ENCODE peak calls at places on chromosome 22, in five cellular contexts. V, T, M, J and A are unnamed samples.

GRCh38 chr22:45922661-45923060 is 54.3 kb downstream of the WNT7B start:
- DNase-seq in T (no peak), M (no peak), V (no peak), J (no peak), A (no peak)

GRCh38 chr22:22752199-22752555 is 107.8 kb downstream of the GGTLC2 start:
- DNase-seq in T (no peak), M (no peak), J (no peak), V (no peak), A (no peak)

GRCh38 chr22:36079041-36079440 is 50.4 kb upstream of the RBFOX2 start:
- DNase-seq in T (no peak), V (no peak), M (no peak), J (no peak), A (no peak)

GRCh38 chr22:11627798-11628650 is 3900.0 kb upstream of the OR11H1 start:
- DNase-seq in T (no peak), J (no peak), M (no peak), V (no peak), A (no peak)

GRCh38 chr22:45831394-45831793 is 145.6 kb downstream of the WNT7B start:
- DNase-seq in J (no peak), V (no peak), T (peak), M (no peak), A (no peak)

GRCh38 chr22:41401781-41402648 is 20.3 kb downstream of the TEF start:
- DNase-seq in J (no peak), T (peak), V (peak), M (no peak), A (no peak)

GRCh38 chr22:27378994-27379393 is 422.6 kb downstream of the MN1 start:
- DNase-seq in T (no peak), M (no peak), V (no peak), J (no peak), A (no peak)

GRCh38 chr22:28008649-28009048 is 89.6 kb upstream of the PITPNB start:
- DNase-seq in M (no peak), V (no peak), T (no peak), J (no peak), A (no peak)

GRCh38 chr22:35705141-35705540 is 12.5 kb upstream of the APOL5 start:
- DNase-seq in T (peak), J (no peak), M (no peak), V (no peak), A (no peak)

GRCh38 chr22:49852898-49853894 is at the start of gene ZBED4:
- DNase-seq in V (peak), J (peak), T (peak), M (no peak), A (no peak)

GRCh38 chr22:35524966-35525686 is 15.5 kb upstream of the RASD2 start:
- DNase-seq in V (no peak), T (no peak), M (no peak), J (no peak), A (no peak)

GRCh38 chr22:45330548-45330947 is 20.8 kb downstream of the FAM118A start:
- DNase-seq in T (no peak), J (no peak), V (no peak), M (no peak), A (no peak)

GRCh38 chr22:39917776-39918493 is 17.1 kb downstream of the GRAP2 start:
- DNase-seq in T (peak), J (no peak), V (no peak), M (no peak), A (no peak)

GRCh38 chr22:27462190-27462589 is 339.4 kb downstream of the MN1 start:
- DNase-seq in M (no peak), T (no peak), V (peak), J (no peak), A (no peak)

GRCh38 chr22:45240137-45240809 is 421 bp downstream of the KIAA0930 start:
- DNase-seq in T (no peak), M (no peak), J (peak), V (no peak), A (no peak)

GRCh38 chr22:46625843-46626349 is 5.7 kb downstream of the GRAMD4 start:
- DNase-seq in V (no peak), T (no peak), J (no peak), M (no peak), A (no peak)

GRCh38 chr22:50192056-50192824 is 6.5 kb downstream of the TRABD start:
- DNase-seq in T (peak), J (no peak), V (no peak), M (no peak), A (no peak)

GRCh38 chr22:50546326-50547230 is 879 bp downstream of the KLHDC7B start:
- DNase-seq in J (no peak), M (peak), V (no peak), T (no peak), A (no peak)

GRCh38 chr22:17920145-17920605 is 104.2 kb downstream of the MICAL3 start:
- DNase-seq in V (peak), T (peak), M (no peak), J (peak), A (no peak)

GRCh38 chr22:27397948-27398330 is 403.6 kb downstream of the MN1 start:
- DNase-seq in V (no peak), J (no peak), T (peak), M (no peak), A (no peak)

GRCh38 chr22:46090051-46090591 is 60.2 kb upstream of the PPARA start:
- DNase-seq in J (no peak), M (peak), T (peak), V (no peak), A (no peak)

GRCh38 chr22:22776121-22776520 is 111.5 kb upstream of the IGLL5 start:
- DNase-seq in T (no peak), J (no peak), M (no peak), V (no peak), A (no peak)

GRCh38 chr22:20777420-20778177 is 3.7 kb downstream of the SERPIND1 start:
- DNase-seq in M (no peak), V (peak), J (no peak), T (peak), A (peak)

GRCh38 chr22:50247748-50248147 is 2.9 kb upstream of the TUBGCP6 start:
- DNase-seq in M (no peak), V (no peak), J (peak), T (peak), A (no peak)

GRCh38 chr22:16586170-16586569 is 6.4 kb downstream of the CCT8L2 start:
- DNase-seq in M (no peak), T (no peak), V (no peak), J (no peak), A (no peak)

GRCh38 chr22:47055921-47056320 is 293.5 kb downstream of the TBC1D22A start:
- DNase-seq in V (no peak), T (no peak), J (no peak), M (peak), A (no peak)

GRCh38 chr22:27273386-27273785 is 528.2 kb downstream of the MN1 start:
- DNase-seq in V (no peak), J (no peak), T (no peak), M (no peak), A (no peak)

GRCh38 chr22:33579448-33580093 is 340.7 kb downstream of the LARGE1 start:
- DNase-seq in T (peak), J (peak), V (peak), M (no peak), A (no peak)

GRCh38 chr22:27489265-27489675 is 312.3 kb downstream of the MN1 start:
- DNase-seq in V (peak), T (peak), M (no peak), J (no peak), A (no peak)

GRCh38 chr22:19175602-19176174 is 2.8 kb downstream of the SLC25A1 start:
- DNase-seq in M (peak), T (no peak), J (no peak), V (no peak), A (no peak)
- TF ChIP-seq CTCF in M (no peak), T (no peak), J (no peak), V (no peak), A (no peak)

DNA sequence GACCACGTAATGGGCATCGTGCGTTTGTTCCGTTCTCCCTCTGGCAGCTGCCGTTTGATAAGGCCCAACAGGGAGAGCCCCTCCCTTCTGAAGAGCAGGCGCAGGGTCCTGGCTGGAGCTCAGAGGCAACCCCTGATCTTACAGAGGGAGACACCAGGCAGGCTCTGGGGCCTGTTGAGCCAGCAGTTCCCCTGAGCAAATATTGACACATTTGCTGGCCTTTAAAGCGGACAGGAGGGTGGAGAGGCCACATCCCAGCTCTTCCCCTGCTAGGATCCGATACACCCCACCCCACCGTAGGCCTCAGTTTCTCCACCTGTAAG is 11.8 kb upstream of the C1QTNF6 start:
- DNase-seq in V (peak), J (no peak), T (no peak), M (no peak), A (no peak)
- TF ChIP-seq CTCF in V (peak), J (peak), T (no peak), M (peak), A (no peak)

GRCh38 chr22:29359469-29359868 is 28.9 kb downstream of the AP1B1 start:
- DNase-seq in M (no peak), T (peak), V (peak), J (peak), A (no peak)
- TF ChIP-seq CTCF in M (peak), T (peak), V (peak), J (no peak), A (peak)

DNA sequence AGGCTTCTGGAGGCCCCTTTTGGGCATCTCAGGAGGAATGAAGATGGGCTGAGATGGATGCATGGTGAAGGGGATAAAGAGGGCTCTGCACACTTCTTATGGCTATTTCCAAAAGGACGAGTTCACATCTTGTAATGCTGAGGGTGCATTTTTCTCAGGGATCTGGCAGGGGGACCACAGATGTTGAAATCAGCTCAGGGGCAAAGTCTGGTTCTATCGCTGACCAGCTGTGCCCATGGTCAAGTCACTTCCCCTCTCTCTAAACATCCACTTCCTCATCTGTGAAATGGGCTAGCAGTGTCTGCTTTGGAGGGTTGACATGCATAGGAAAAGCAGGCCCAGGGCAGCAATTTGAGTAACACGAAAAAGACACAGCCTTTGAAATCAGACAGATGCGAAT is 26.5 kb downstream of the LHFPL7 start:
- DNase-seq in V (no peak), T (no peak), J (no peak), M (no peak), A (no peak)
- TF ChIP-seq CTCF in V (no peak), T (no peak), J (no peak), M (no peak), A (no peak)

GRCh38 chr22:38775656-38776055 is 18.3 kb downstream of the DNAL4 start:
- DNase-seq in M (no peak), V (no peak), T (no peak), J (no peak), A (no peak)
- TF ChIP-seq CTCF in M (no peak), V (no peak), T (no peak), J (no peak), A (no peak)

DNA sequence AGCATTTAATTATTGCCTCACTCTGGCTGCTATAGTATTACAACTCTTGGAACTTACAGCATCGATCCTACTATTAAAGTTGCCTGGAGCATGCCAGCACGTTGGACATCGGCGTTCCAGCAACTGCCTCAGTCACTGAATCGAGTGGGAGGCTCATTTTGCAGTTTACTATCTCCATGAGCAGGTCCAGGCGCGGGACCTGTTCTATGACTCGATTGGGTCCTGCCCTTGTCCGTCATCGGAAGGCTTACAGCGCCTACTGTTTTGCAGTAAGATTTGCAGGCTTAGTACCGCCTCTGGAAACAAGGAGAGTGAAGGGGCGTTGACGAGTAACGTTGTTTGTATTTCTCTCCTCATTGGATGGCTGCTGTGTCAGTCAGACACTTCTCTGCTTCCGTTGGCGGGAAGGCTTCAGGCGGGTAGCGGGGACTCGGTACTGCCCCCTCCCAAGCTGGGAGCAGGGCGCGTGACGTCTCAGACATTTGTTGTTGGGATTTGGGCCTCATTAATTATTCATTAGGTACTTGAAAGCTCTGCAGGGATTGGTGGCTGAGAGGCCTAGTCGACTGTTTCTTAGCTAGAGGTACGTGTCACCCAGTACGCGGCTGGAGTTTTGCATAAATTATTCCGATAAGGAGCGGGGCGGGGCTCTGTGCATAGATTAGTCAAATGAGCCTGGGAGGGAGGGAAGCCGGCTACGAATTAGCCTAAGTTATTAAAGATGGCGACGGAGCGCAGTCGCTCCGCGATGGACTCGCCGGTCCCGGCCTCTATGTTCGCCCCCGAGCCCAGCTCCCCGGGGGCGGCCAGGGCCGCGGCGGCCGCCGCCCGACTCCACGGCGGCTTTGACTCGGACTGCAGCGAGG is at the start of gene GTPBP1:
- DNase-seq in M (peak), T (peak), J (peak), V (peak), A (peak)
- TF ChIP-seq CTCF in M (no peak), T (no peak), J (no peak), V (peak), A (peak)

DNA sequence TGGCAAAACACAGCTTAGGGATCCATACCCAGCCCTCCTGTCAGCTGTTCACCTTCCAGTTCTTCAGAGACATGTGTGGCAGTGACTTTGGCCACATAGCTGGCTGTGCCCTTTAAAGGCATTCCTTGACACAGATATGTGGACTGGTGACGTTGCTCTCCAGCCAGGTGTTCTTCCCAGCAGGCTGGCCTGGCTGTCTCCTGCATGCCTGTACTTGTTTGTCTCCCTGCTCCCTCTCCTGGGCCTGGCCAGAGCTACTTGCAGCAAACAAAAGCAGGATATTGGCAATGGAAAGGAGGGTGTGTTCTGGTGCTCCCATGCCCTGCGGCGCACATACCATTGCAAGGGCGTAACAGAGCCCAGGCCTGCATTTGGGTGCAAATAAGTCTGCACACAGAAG is 38.3 kb downstream of the PIK3IP1 start:
- DNase-seq in V (peak), J (peak), M (no peak), T (no peak), A (no peak)
- TF ChIP-seq CTCF in V (no peak), J (no peak), M (no peak), T (no peak), A (no peak)

DNA sequence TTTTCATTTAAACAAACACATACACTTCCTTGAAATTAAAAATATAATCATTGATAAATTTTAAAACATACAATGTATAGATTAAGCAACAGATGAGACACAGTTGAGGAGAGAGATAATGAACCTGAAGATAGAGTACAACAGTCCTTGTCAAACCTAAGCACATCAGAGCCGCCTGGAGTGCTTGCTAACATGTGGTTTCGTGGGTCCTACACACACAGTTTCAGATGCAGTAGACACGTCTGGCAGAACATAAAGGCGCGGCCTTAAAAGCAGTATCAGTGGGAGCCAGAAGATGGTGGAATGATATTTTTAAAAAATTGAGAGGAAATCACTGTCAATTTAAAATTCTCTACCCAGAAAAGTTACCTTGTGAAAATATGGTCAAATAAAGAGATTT is 134.4 kb downstream of the MPPED1 start:
- DNase-seq in T (no peak), V (no peak), J (no peak), M (no peak), A (no peak)
- TF ChIP-seq CTCF in T (no peak), V (no peak), J (no peak), M (no peak), A (no peak)

DNA sequence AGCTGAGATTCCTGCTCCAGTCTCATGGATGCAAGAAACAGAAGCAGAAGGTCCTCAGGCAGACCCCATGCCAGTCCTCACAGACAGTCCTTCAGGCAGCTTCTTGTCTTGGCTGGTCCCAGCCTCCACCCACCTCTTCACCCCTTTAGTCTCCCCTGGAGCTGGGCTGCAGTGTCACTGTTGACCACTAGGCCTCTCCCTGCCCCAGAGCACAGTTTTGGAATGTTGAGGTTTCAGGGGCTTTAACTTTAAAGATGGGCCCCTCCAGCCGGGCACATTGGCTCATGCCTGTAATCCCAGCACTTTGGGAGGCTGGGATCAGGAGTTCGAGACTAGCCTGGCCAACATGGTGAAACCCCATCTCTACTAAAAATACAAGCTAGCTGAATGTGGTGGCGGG is 39.5 kb upstream of the GCAT start:
- DNase-seq in J (no peak), T (no peak), M (no peak), V (no peak), A (no peak)
- TF ChIP-seq CTCF in J (peak), T (peak), M (peak), V (peak), A (peak)